ENCODE peak calls at places on chromosome 19, in four cellular contexts. X is kidney, U is heart left ventricle, T is tibial nerve. P is an unnamed sample.

GRCh38 chr19:46678110-46678732 is 17.2 kb upstream of the DACT3 start:
- DNase-seq in U (no peak), X (no peak), T (no peak), P (peak; percentile 55)

GRCh38 chr19:13825489-13826475 is 30.5 kb downstream of the ZSWIM4 start:
- DNase-seq in T (no peak), X (no peak), U (no peak), P (no peak)

GRCh38 chr19:4493929-4494690 is 22.0 kb downstream of the HDGFL2 start:
- DNase-seq in U (no peak), X (no peak), T (no peak), P (no peak)

GRCh38 chr19:52535831-52536800 is 8.6 kb downstream of the ZNF808 start:
- DNase-seq in U (peak; percentile 91), T (peak; percentile 79), X (peak; percentile 94), P (peak; percentile 93)

GRCh38 chr19:16445238-16446107 is 26.3 kb downstream of the EPS15L1 start:
- DNase-seq in T (no peak), U (no peak), X (no peak), P (no peak)

GRCh38 chr19:28949535-28949934 is 263.4 kb downstream of the UQCRFS1 start:
- DNase-seq in U (no peak), X (no peak), T (no peak), P (no peak)

GRCh38 chr19:40771101-40771539 is 4.2 kb upstream of the MIA start:
- DNase-seq in T (no peak), U (no peak), X (no peak), P (no peak)

GRCh38 chr19:45524575-45525129 is 17.4 kb downstream of the VASP start:
- DNase-seq in T (no peak), U (no peak), X (no peak), P (peak; percentile 29)

GRCh38 chr19:50384685-50385535 is 763 bp downstream of the POLD1 start:
- DNase-seq in T (no peak), X (no peak), U (no peak), P (no peak)

GRCh38 chr19:50325310-50326100 is 3.7 kb downstream of the KCNC3 start:
- DNase-seq in T (no peak), X (peak; percentile 89), U (peak; percentile 66), P (peak; percentile 79)

GRCh38 chr19:41868989-41869300 is 8.1 kb upstream of the CD79A start:
- DNase-seq in T (no peak), U (no peak), X (peak; percentile 53), P (peak; percentile 37)

GRCh38 chr19:21084343-21084742 is 2.3 kb downstream of the ZNF714 start:
- DNase-seq in U (no peak), T (no peak), X (no peak), P (no peak)

GRCh38 chr19:45878043-45878794 is 7.7 kb downstream of the IRF2BP1 start:
- DNase-seq in X (no peak), U (no peak), T (no peak), P (no peak)

GRCh38 chr19:48798937-48799336 is 11.9 kb downstream of the BCAT2 start:
- DNase-seq in T (no peak), U (no peak), X (no peak), P (no peak)

GRCh38 chr19:38196245-38196837 is 27.7 kb downstream of the DPF1 start:
- DNase-seq in X (no peak), U (no peak), T (no peak), P (no peak)

GRCh38 chr19:46718934-46719551 is 2.1 kb upstream of the PRKD2 start:
- DNase-seq in X (peak; percentile 60), U (no peak), T (no peak), P (no peak)

GRCh38 chr19:51783373-51783772 is 11.6 kb upstream of the FPR3 start:
- DNase-seq in X (no peak), T (no peak), U (no peak), P (no peak)

GRCh38 chr19:45814166-45814780 is 835 bp downstream of the RSPH6A start:
- DNase-seq in U (no peak), X (no peak), T (no peak), P (no peak)

GRCh38 chr19:35328851-35329285 is at the start of gene CD22:
- DNase-seq in X (no peak), U (no peak), T (no peak), P (no peak)

GRCh38 chr19:41261474-41262190 is 2.5 kb upstream of the HNRNPUL1 start:
- DNase-seq in U (no peak), T (peak; percentile 14), X (no peak), P (no peak)

DNA sequence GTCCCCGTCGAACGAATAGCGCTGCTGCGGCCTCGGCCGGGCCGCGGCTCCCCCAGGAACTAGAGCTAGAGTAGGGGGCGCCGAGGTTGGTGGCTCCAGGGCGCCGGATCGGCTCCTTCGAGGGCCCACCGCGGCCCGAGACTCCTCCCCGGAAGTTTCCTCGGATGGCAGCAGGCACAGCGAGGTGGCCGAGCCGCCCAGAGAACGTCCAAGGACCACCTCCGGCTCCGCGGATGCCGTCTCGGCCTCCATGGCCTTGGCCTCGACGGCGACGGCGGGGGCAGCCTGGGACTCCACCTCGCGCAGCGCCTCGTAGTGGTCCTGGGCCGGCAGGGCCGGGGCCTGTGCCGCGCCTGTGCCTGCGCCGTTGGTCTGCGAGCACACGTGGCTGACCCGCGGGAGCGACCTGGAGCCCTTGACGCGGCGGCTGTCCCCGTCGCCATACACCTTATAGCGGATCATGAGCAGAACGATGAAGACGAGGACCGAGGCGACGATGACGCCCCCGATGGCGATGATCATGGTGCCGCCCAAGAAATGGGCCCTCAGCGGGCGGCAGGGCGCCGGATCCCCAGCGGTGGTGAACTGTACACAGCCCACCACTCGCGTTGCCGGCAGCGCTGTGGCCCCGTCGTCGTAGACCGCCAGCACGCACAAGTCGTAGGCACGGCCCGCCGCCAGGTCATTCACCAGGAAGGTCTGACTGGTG is 11.8 kb downstream of the IFNL1 start:
- DNase-seq in X (peak; percentile 72), T (no peak), U (no peak), P (no peak)
- TF ChIP-seq CTCF in X (no peak), T (no peak), U (no peak), P (no peak)

DNA sequence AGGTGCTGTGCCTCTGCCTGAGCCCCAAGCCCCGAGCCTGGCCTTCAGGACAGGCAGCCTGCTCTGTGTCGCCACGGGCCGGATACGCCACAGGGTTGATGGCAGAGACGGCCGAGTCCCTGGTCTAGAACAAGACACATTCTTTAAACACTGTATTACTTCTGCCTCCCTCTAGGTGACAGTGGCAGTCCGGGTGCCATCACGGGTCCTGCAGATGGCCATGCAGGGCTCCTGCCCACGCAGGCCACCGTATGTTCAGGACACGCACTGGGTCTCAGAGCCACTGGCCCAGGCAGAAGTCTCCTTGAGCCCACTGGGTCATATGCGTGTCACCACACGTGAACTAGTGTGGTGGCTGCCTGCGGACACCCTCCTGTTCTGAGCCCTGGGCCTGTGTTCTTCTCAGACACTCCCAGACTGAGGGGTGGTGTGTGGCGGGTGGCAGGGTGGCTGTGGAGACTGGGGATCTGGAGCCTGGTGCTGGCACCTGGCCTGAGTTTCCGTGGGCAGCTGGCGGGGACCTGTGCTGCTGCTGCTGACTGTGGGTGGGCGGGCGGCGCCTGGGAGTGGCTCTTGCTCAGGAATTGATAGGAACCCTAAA is 4.4 kb downstream of the PLEKHJ1 start:
- DNase-seq in T (no peak), X (no peak), U (no peak), P (no peak)
- TF ChIP-seq CTCF in T (peak; percentile 17), X (no peak), U (no peak), P (peak; percentile 31)

GRCh38 chr19:17841371-17841809 is 6.4 kb downstream of the JAK3 start:
- DNase-seq in U (no peak), T (no peak), X (peak; percentile 85), P (no peak)
- TF ChIP-seq CTCF in U (no peak), T (no peak), X (no peak), P (no peak)

GRCh38 chr19:55781112-55781511 is 12.2 kb downstream of the RFPL4AL1 start:
- DNase-seq in X (no peak), U (no peak), T (no peak), P (no peak)

GRCh38 chr19:55778331-55778730 is 9.4 kb downstream of the RFPL4AL1 start:
- DNase-seq in U (no peak), X (no peak), T (no peak), P (no peak)

GRCh38 chr19:55777528-55777927 is 8.6 kb downstream of the RFPL4AL1 start:
- DNase-seq in T (no peak), U (no peak), X (no peak), P (no peak)
- TF ChIP-seq CTCF in T (no peak), U (no peak), X (no peak), P (no peak)

DNA sequence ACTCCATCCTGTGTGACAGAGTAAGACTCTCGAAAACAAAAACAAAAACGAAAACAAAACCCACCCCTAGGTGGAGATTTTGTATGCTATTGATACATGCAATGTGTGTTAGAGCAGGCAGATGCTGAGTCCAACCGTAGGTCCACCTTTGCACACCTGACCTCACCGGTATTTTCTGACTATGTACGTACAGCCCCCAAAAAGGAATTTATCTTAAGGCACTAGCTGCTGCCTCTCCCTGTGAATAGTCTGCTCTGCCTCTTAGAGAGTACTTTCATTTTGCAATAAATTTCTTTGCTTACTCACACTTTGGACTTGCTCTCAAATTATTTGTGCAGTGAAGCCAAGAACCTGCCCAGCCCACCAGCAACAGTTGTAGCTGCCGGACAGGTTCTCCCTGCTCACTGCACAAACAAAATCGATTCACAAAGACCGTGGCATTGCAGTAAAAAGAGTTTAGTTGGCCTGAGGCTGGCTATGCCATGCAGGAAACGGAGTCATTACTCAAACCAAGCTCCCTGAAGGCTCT is 8.2 kb upstream of the ZNF77 start:
- DNase-seq in U (no peak), X (peak; percentile 83), T (no peak), P (no peak)
- TF ChIP-seq CTCF in U (no peak), X (no peak), T (no peak), P (no peak)

DNA sequence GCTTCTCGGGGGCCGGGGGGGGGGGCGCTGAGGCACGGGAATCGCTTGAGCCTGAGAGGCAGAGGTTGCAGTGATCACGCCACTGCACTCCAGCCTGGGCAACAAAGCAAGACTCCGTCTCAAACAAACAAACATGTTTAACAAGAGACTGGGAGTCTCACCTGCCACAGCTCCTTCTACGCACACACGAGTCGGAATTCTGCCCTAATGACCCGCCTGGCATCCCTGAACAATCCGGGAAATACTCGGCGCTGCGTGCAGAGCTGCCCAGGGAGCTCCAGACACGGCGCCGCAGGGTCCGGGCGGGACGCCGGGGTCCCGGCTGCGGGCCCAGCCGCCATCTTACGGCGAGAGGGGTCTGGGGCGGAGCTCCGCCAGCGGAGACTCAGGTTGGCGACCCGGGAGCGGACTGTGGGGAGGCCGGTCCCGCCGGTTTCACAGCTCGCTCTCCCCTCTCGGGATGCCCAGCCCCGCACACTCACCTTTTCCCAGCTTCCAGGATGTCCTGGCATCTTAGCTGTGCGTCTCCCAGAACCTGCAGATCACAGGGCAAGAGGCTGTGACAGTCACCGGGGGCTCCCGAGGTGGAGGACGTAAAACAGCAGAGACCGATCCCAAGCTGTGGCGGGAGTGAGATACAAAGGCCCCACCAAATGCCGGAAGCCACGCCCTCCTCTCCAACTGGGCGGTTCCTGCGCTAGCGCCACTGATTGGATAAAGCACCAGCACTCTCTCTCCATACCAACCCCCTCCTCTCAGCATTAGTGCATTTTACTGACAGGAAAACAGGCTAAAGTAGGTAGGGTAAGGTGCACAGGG is 23.6 kb upstream of the ZNF724 start:
- DNase-seq in U (peak; percentile 90), X (peak; percentile 96), T (peak; percentile 93), P (peak; percentile 91)
- TF ChIP-seq CTCF in U (no peak), X (no peak), T (no peak), P (no peak)